ENCODE peak calls at places on chromosomes 12 and 14, in five cellular contexts. G is PC-9; O is left lobe of liver; L is activated naive CD4-positive, alpha-beta T cell; F is putamen. Y is an unnamed sample.
A peak's percentile ranks its signal among the peaks of the same experiment; 100 is the strongest.

GRCh38 chr12:132335179-132335756 is 5.9 kb upstream of the GALNT9 start:
- DNase-seq in G (no peak), O (no peak), L (no peak), F (no peak), Y (no peak)

GRCh38 chr12:114935658-114936057 is 251.7 kb upstream of the TBX3 start:
- DNase-seq in G (no peak), O (no peak), L (no peak), F (no peak), Y (no peak)

GRCh38 chr12:18382486-18382885 is 121.2 kb downstream of the PIK3C2G start:
- DNase-seq in G (no peak), O (no peak), L (no peak), F (no peak), Y (no peak)

GRCh38 chr12:100399095-100399494 is 42.2 kb downstream of the SLC17A8 start:
- DNase-seq in G (no peak), O (no peak), L (no peak), F (no peak), Y (no peak)

GRCh38 chr14:105213396-105213795 is 32.3 kb upstream of the NUDT14 start:
- DNase-seq in G (no peak), O (no peak), L (no peak), F (no peak), Y (no peak)

GRCh38 chr14:34003052-34003668 is 52.3 kb upstream of the EGLN3 start:
- DNase-seq in G (no peak), O (no peak), L (no peak), F (no peak), Y (no peak)

GRCh38 chr12:116346222-116346621 is 68.7 kb upstream of the MED13L start:
- DNase-seq in G (no peak), O (no peak), L (no peak), F (no peak), Y (no peak)

GRCh38 chr12:18935371-18935965 is 194.1 kb upstream of the PLEKHA5 start:
- DNase-seq in G (no peak), O (no peak), L (no peak), F (peak; percentile 7), Y (no peak)

GRCh38 chr12:62671321-62671720 is 204.7 kb downstream of the MON2 start:
- DNase-seq in G (no peak), O (no peak), L (no peak), F (no peak), Y (no peak)

GRCh38 chr12:103444983-103445382 is 50.8 kb downstream of the C12orf42 start:
- DNase-seq in G (no peak), O (no peak), L (no peak), F (no peak), Y (no peak)

GRCh38 chr12:24349051-24349780 is 399.7 kb upstream of the SOX5 start:
- DNase-seq in G (no peak), O (no peak), L (no peak), F (no peak), Y (no peak)

GRCh38 chr14:98725196-98725595 is 546.8 kb downstream of the BCL11B start:
- DNase-seq in G (no peak), O (no peak), L (no peak), F (no peak), Y (no peak)

GRCh38 chr14:105203057-105203494 is 22.0 kb upstream of the NUDT14 start:
- DNase-seq in G (no peak), O (peak; percentile 81), L (peak; percentile 57), F (no peak), Y (no peak)

GRCh38 chr14:32933943-32934890 is 4.5 kb upstream of the NPAS3 start:
- DNase-seq in G (no peak), O (no peak), L (no peak), F (peak; percentile 77), Y (no peak)

GRCh38 chr12:18261273-18261672 is at the start of gene PIK3C2G:
- DNase-seq in G (peak; percentile 37), O (no peak), L (no peak), F (no peak), Y (no peak)

GRCh38 chr12:123808167-123808566 is 46.1 kb downstream of the DNAH10 start:
- DNase-seq in G (no peak), O (no peak), L (no peak), F (no peak), Y (no peak)

GRCh38 chr12:79635676-79636075 is 55.1 kb downstream of the PAWR start:
- DNase-seq in G (peak; percentile 80), O (no peak), L (no peak), F (no peak), Y (no peak)

GRCh38 chr14:102554835-102555819 is 37.3 kb upstream of the RCOR1 start:
- DNase-seq in G (no peak), O (peak; percentile 54), L (peak; percentile 52), F (no peak), Y (no peak)

GRCh38 chr12:19965196-19966038 is 402.9 kb upstream of the PDE3A start:
- DNase-seq in G (no peak), O (no peak), L (no peak), F (no peak), Y (no peak)

GRCh38 chr14:24915403-24915921 is 134.5 kb downstream of the STXBP6 start:
- DNase-seq in G (no peak), O (no peak), L (no peak), F (no peak), Y (no peak)

GRCh38 chr14:99534863-99535262 is 53.7 kb downstream of the CCNK start:
- DNase-seq in G (no peak), O (no peak), L (no peak), F (no peak), Y (no peak)

GRCh38 chr12:40622246-40622838 is 69.9 kb upstream of the CNTN1 start:
- DNase-seq in G (no peak), O (peak; percentile 51), L (no peak), F (peak; percentile 23), Y (no peak)

GRCh38 chr12:132629330-132629729 is 10.8 kb downstream of the P2RX2 start:
- DNase-seq in G (no peak), O (no peak), L (no peak), F (no peak), Y (no peak)

Y was measured in cerebellar nuclear complex.